ENCODE peak calls at places on chromosomes 12 and 14, in five cellular contexts. H is HFFc6, M is cerebellum, A is fibroblast of pulmonary artery, D is anterior cingulate cortex. T is an unnamed sample.

GRCh38 chr14:69673099-69673498 is 61.7 kb downstream of the SUSD6 start:
- DNase-seq in H (no peak), M (no peak), A (no peak), D (no peak), T (no peak)

GRCh38 chr14:103871596-103872480 is 24.5 kb upstream of the PPP1R13B start:
- DNase-seq in H (no peak), M (peak; percentile 68), A (no peak), D (no peak), T (no peak)

GRCh38 chr14:105092124-105092911 is 27.1 kb upstream of the GPR132 start:
- DNase-seq in H (no peak), M (peak; percentile 31), A (no peak), D (no peak), T (no peak)

GRCh38 chr12:127389923-127390322 is 877.0 kb upstream of the TMEM132C start:
- DNase-seq in H (peak; percentile 75), M (no peak), A (peak; percentile 53), D (no peak), T (peak; percentile 75)

GRCh38 chr12:57744194-57744776 is 554 bp upstream of the TSPAN31 start:
- DNase-seq in H (peak; percentile 62), M (no peak), A (peak; percentile 91), D (peak; percentile 82), T (peak; percentile 76)

GRCh38 chr14:66662374-66662773 is 154.4 kb downstream of the GPHN start:
- DNase-seq in H (no peak), M (no peak), A (peak; percentile 52), D (no peak), T (peak; percentile 28)

GRCh38 chr12:116068371-116068770 is 209.1 kb downstream of the MED13L start:
- DNase-seq in H (no peak), M (no peak), A (no peak), D (no peak), T (no peak)

GRCh38 chr12:168763-169525 is 45.0 kb downstream of the SLC6A12 start:
- DNase-seq in H (no peak), M (no peak), A (peak; percentile 22), D (no peak), T (no peak)

GRCh38 chr12:104292872-104293794 is 10.4 kb upstream of the EID3 start:
- DNase-seq in H (no peak), M (no peak), A (peak; percentile 54), D (no peak), T (no peak)